ENCODE peak calls at places on chromosomes 6 and 20, in five cellular contexts. One of them, this sample, is unnamed.
A peak's percentile ranks its signal among the peaks of the same experiment; 100 is the strongest.

GRCh38 chr6:125888989-125889656 is 67.4 kb upstream of the HINT3 start:
- DNase-seq in globus pallidus: no peak
- DNase-seq in iPS-NIHi11: peak; percentile 49
- DNase-seq in NCI-H1092 treated with DMSO at 0.1 percent for 48 hours: no peak
- DNase-seq in T-helper 17 cell: no peak
- DNase-seq in this sample: no peak

GRCh38 chr6:150142304-150142656 is 564 bp upstream of the PPP1R14C start:
- DNase-seq in T-helper 17 cell: no peak
- DNase-seq in iPS-NIHi11: no peak
- DNase-seq in NCI-H1092 treated with DMSO at 0.1 percent for 48 hours: no peak
- DNase-seq in globus pallidus: no peak
- DNase-seq in this sample: no peak

GRCh38 chr6:162942860-162943259 is 215.1 kb downstream of the PACRG start:
- DNase-seq in globus pallidus: no peak
- DNase-seq in NCI-H1092 treated with DMSO at 0.1 percent for 48 hours: no peak
- DNase-seq in iPS-NIHi11: no peak
- DNase-seq in T-helper 17 cell: no peak
- DNase-seq in this sample: no peak

GRCh38 chr20:8812818-8813217 is 256.1 kb upstream of the PLCB4 start:
- DNase-seq in NCI-H1092 treated with DMSO at 0.1 percent for 48 hours: peak; percentile 12
- DNase-seq in iPS-NIHi11: no peak
- DNase-seq in T-helper 17 cell: no peak
- DNase-seq in globus pallidus: no peak
- DNase-seq in this sample: no peak

GRCh38 chr6:4210619-4211419 is 75.4 kb upstream of the ECI2 start:
- DNase-seq in NCI-H1092 treated with DMSO at 0.1 percent for 48 hours: no peak
- DNase-seq in T-helper 17 cell: no peak
- DNase-seq in globus pallidus: peak; percentile 31
- DNase-seq in iPS-NIHi11: peak; percentile 78
- DNase-seq in this sample: peak; percentile 66

GRCh38 chr20:52572687-52573086 is 381.1 kb upstream of the ZFP64 start:
- DNase-seq in globus pallidus: no peak
- DNase-seq in iPS-NIHi11: no peak
- DNase-seq in T-helper 17 cell: no peak
- DNase-seq in NCI-H1092 treated with DMSO at 0.1 percent for 48 hours: no peak
- DNase-seq in this sample: no peak

GRCh38 chr6:126039284-126039683 is 52.9 kb downstream of the TRMT11 start:
- DNase-seq in T-helper 17 cell: no peak
- DNase-seq in iPS-NIHi11: no peak
- DNase-seq in globus pallidus: no peak
- DNase-seq in NCI-H1092 treated with DMSO at 0.1 percent for 48 hours: no peak
- DNase-seq in this sample: no peak

GRCh38 chr6:133991096-133991593 is 38.1 kb downstream of the TBPL1 start:
- DNase-seq in globus pallidus: no peak
- DNase-seq in iPS-NIHi11: no peak
- DNase-seq in T-helper 17 cell: no peak
- DNase-seq in NCI-H1092 treated with DMSO at 0.1 percent for 48 hours: no peak
- DNase-seq in this sample: no peak

GRCh38 chr6:144055121-144055931 is 40.0 kb downstream of the SF3B5 start:
- DNase-seq in globus pallidus: peak; percentile 3
- DNase-seq in T-helper 17 cell: no peak
- DNase-seq in iPS-NIHi11: no peak
- DNase-seq in NCI-H1092 treated with DMSO at 0.1 percent for 48 hours: no peak
- DNase-seq in this sample: peak; percentile 21

GRCh38 chr6:5214570-5215052 is 46.1 kb downstream of the LYRM4 start:
- DNase-seq in globus pallidus: peak; percentile 54
- DNase-seq in T-helper 17 cell: no peak
- DNase-seq in iPS-NIHi11: peak; percentile 65
- DNase-seq in NCI-H1092 treated with DMSO at 0.1 percent for 48 hours: no peak
- DNase-seq in this sample: peak; percentile 19

GRCh38 chr6:39453236-39453635 is 130.7 kb upstream of the KCNK16 start:
- DNase-seq in iPS-NIHi11: no peak
- DNase-seq in globus pallidus: no peak
- DNase-seq in T-helper 17 cell: no peak
- DNase-seq in NCI-H1092 treated with DMSO at 0.1 percent for 48 hours: no peak
- DNase-seq in this sample: no peak

GRCh38 chr20:32089637-32090330 is 19.7 kb upstream of the TM9SF4 start:
- DNase-seq in NCI-H1092 treated with DMSO at 0.1 percent for 48 hours: no peak
- DNase-seq in iPS-NIHi11: peak; percentile 57
- DNase-seq in T-helper 17 cell: no peak
- DNase-seq in globus pallidus: no peak
- DNase-seq in this sample: no peak

GRCh38 chr6:66054967-66055366 is 347.9 kb upstream of the EYS start:
- DNase-seq in globus pallidus: no peak
- DNase-seq in T-helper 17 cell: no peak
- DNase-seq in iPS-NIHi11: no peak
- DNase-seq in NCI-H1092 treated with DMSO at 0.1 percent for 48 hours: no peak
- DNase-seq in this sample: no peak

This sample was measured in stimulated activated CD4-positive, alpha-beta T cell treated with anti-CD3 and anti-CD28 coated beads, Interleukin-4, amount 100 ng/mL, for 1 hour.